ENCODE peak calls at places on chromosomes 16 and 17, in seven cellular contexts. V is EL, Z is GM20000, K is prostate gland, R is aorta, O is endothelial cell, T is Kasumi-1. W is an unnamed sample.

GRCh38 chr17:47719411-47720152 is 13.5 kb upstream of the TBX21 start:
- DNase-seq in V (peak; percentile 84), Z (no peak), K (no peak), R (no peak), O (no peak), T (no peak), W (no peak)

GRCh38 chr17:57515662-57516211 is 229.4 kb downstream of the CCDC182 start:
- DNase-seq in V (no peak), Z (no peak), K (no peak), R (no peak), O (no peak), T (no peak), W (no peak)

GRCh38 chr16:67667817-67668494 is 1.3 kb downstream of the C16orf86 start:
- DNase-seq in V (peak; percentile 95), Z (peak; percentile 92), K (peak; percentile 86), R (peak; percentile 93), O (peak; percentile 86), T (peak; percentile 97), W (peak; percentile 93)

GRCh38 chr16:55773859-55774549 is 58.9 kb downstream of the CES1 start:
- DNase-seq in V (no peak), Z (no peak), K (no peak), R (no peak), O (no peak), T (no peak), W (no peak)

GRCh38 chr17:64783556-64784352 is 121.6 kb upstream of the SMURF2 start:
- DNase-seq in V (no peak), Z (no peak), K (no peak), R (peak; percentile 57), O (no peak), T (no peak), W (peak; percentile 43)

GRCh38 chr17:34168989-34169388 is 86.1 kb upstream of the CCL2 start:
- DNase-seq in V (no peak), Z (no peak), K (no peak), R (no peak), O (no peak), T (no peak), W (no peak)

GRCh38 chr17:82424001-82424862 is 5.8 kb upstream of the OGFOD3 start:
- DNase-seq in V (peak; percentile 52), Z (peak; percentile 69), K (no peak), R (no peak), O (peak; percentile 33), T (peak; percentile 83), W (no peak)

GRCh38 chr16:89791278-89791995 is 25.0 kb downstream of the FANCA start:
- DNase-seq in V (no peak), Z (no peak), K (no peak), R (no peak), O (no peak), T (no peak), W (no peak)

GRCh38 chr16:20598832-20599469 is 22.8 kb upstream of the ACSM2B start:
- DNase-seq in V (no peak), Z (no peak), K (no peak), R (no peak), O (no peak), T (no peak), W (no peak)

GRCh38 chr17:76716834-76717205 is 6.1 kb upstream of the MXRA7 start:
- DNase-seq in V (peak; percentile 92), Z (no peak), K (no peak), R (no peak), O (no peak), T (no peak), W (no peak)

GRCh38 chr17:76841776-76842405 is 26.3 kb upstream of the MGAT5B start:
- DNase-seq in V (no peak), Z (no peak), K (no peak), R (no peak), O (no peak), T (no peak), W (no peak)

GRCh38 chr17:52606098-52606497 is 447.6 kb upstream of the CA10 start:
- DNase-seq in V (no peak), Z (no peak), K (no peak), R (no peak), O (no peak), T (no peak), W (no peak)

GRCh38 chr16:23258919-23259237 is 43.2 kb upstream of the SCNN1B start:
- DNase-seq in V (no peak), Z (no peak), K (peak; percentile 10), R (no peak), O (no peak), T (no peak), W (no peak)

GRCh38 chr17:63249256-63250006 is 196.7 kb downstream of the CYB561 start:
- DNase-seq in V (no peak), Z (no peak), K (no peak), R (no peak), O (no peak), T (no peak), W (no peak)

GRCh38 chr16:81548901-81549546 is 104.4 kb downstream of the CMIP start:
- DNase-seq in V (no peak), Z (no peak), K (no peak), R (peak; percentile 22), O (no peak), T (no peak), W (no peak)

GRCh38 chr17:68290268-68290954 is 516 bp downstream of the SLC16A6 start:
- DNase-seq in V (peak; percentile 18), Z (peak; percentile 62), K (peak; percentile 28), R (peak; percentile 79), O (peak; percentile 47), T (peak; percentile 37), W (peak; percentile 86)

GRCh38 chr17:64006361-64007088 is 8.4 kb downstream of the PRR29 start:
- DNase-seq in V (no peak), Z (peak; percentile 9), K (no peak), R (no peak), O (peak; percentile 62), T (no peak), W (peak; percentile 93)

W was measured in kidney.